ENCODE peak calls at places on chromosome X, in seven cellular contexts. L is SK-N-SH, S is GM12878, J is K562, H is HepG2, U is GM12892, Q is H1. V is an unnamed sample.

GRCh38 chrX:140866446-140866845 is 135.9 kb upstream of the SPANXB1 start:
- DNase-seq in Q (no peak), J (no peak), U (no peak), H (no peak), S (no peak), L (no peak), V (no peak)

GRCh38 chrX:85001344-85001743 is 2.3 kb upstream of the APOOL start:
- DNase-seq in S (no peak), H (no peak), J (no peak), Q (no peak), L (no peak), U (no peak), V (no peak)

GRCh38 chrX:19912-20571 is 261.1 kb upstream of the PLCXD1 start:
- DNase-seq in L (peak), H (peak), J (peak), S (no peak), Q (peak), U (no peak), V (no peak)

GRCh38 chrX:54178100-54178940 is 4.7 kb downstream of the FAM120C start:
- DNase-seq in J (no peak), U (no peak), S (no peak), Q (no peak), L (no peak), H (peak), V (no peak)

GRCh38 chrX:7132335-7133035 is 15.0 kb upstream of the STS start:
- DNase-seq in U (no peak), H (peak), S (no peak), L (no peak), J (peak), Q (no peak), V (no peak)

GRCh38 chrX:12153741-12154140 is 15.5 kb downstream of the FRMPD4 start:
- DNase-seq in L (no peak), H (no peak), Q (no peak), U (no peak), J (no peak), S (no peak), V (no peak)

GRCh38 chrX:150643271-150643670 is 49.9 kb upstream of the MTMR1 start:
- DNase-seq in Q (no peak), L (no peak), H (no peak), J (no peak), U (no peak), S (no peak), V (no peak)

GRCh38 chrX:24491741-24492140 is 26.7 kb downstream of the PDK3 start:
- DNase-seq in Q (no peak), J (no peak), U (no peak), L (no peak), S (no peak), H (peak), V (no peak)

GRCh38 chrX:68090266-68090665 is 343.0 kb downstream of the OPHN1 start:
- DNase-seq in L (no peak), H (no peak), J (no peak), S (no peak), Q (no peak), U (no peak), V (no peak)

GRCh38 chrX:9738146-9738545 is 27.5 kb downstream of the GPR143 start:
- DNase-seq in H (no peak), Q (no peak), L (no peak), U (no peak), J (no peak), S (no peak), V (no peak)

GRCh38 chrX:65697915-65698796 is 30.7 kb downstream of the MSN start:
- DNase-seq in L (no peak), U (peak), S (peak), Q (no peak), H (no peak), J (peak), V (no peak)

GRCh38 chrX:46268429-46268828 is 276.8 kb downstream of the ZNF674 start:
- DNase-seq in U (no peak), S (no peak), J (no peak), Q (no peak), H (peak), L (no peak), V (no peak)

GRCh38 chrX:153401133-153401764 is at the start of gene PNMA6E:
- DNase-seq in L (no peak), J (no peak), H (no peak), S (no peak), Q (no peak), U (no peak), V (no peak)

GRCh38 chrX:40772290-40772689 is 36.9 kb upstream of the MED14 start:
- DNase-seq in L (no peak), H (no peak), J (no peak), S (no peak), U (no peak), Q (no peak), V (no peak)

GRCh38 chrX:22234380-22234779 is 38.3 kb upstream of the CBLL2 start:
- DNase-seq in H (no peak), U (no peak), Q (no peak), L (no peak), S (no peak), J (no peak), V (no peak)

GRCh38 chrX:55056820-55057690 is 17.8 kb upstream of the PAGE2B start:
- DNase-seq in L (no peak), J (no peak), U (no peak), H (no peak), Q (no peak), S (no peak), V (no peak)

GRCh38 chrX:20240201-20240600 is 26.5 kb downstream of the RPS6KA3 start:
- DNase-seq in J (no peak), U (no peak), H (no peak), L (no peak), Q (no peak), S (no peak), V (no peak)

GRCh38 chrX:20233336-20233735 is 33.4 kb downstream of the RPS6KA3 start:
- DNase-seq in H (no peak), S (no peak), L (no peak), J (no peak), U (no peak), Q (no peak), V (no peak)

GRCh38 chrX:20231598-20231997 is 35.1 kb downstream of the RPS6KA3 start:
- DNase-seq in S (no peak), J (no peak), Q (no peak), L (no peak), U (no peak), H (no peak), V (no peak)

GRCh38 chrX:20237864-20238263 is 28.8 kb downstream of the RPS6KA3 start:
- DNase-seq in L (no peak), J (no peak), S (no peak), H (no peak), Q (no peak), U (no peak), V (no peak)

GRCh38 chrX:20235755-20236154 is 31.0 kb downstream of the RPS6KA3 start:
- DNase-seq in L (no peak), J (no peak), H (no peak), S (no peak), Q (no peak), U (no peak), V (no peak)
- TF ChIP-seq TAF1 in L (no peak), J (no peak), H (no peak), S (no peak), Q (no peak), U (no peak), V (no peak)

DNA sequence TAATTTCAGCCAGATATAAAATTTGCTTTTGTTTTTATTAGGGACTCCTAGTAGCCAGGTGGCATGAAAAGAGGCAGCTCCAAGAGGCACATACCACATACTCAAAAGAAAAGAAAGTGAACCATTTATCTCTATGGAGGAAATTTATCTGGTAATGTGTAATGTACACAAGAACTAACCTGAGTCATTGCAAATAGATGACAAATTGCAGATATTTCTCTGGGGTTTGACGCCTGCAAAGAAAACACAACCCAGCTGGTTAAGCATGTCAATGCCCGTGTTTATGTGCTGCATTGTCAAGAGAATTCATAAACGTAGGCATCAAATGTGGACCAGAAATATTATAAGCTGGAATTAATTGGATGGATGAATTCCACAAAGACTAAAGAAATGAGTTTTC is 46.9 kb upstream of the PHKA2 start:
- DNase-seq in L (no peak), S (no peak), U (no peak), H (no peak), Q (no peak), J (no peak), V (no peak)
- TF ChIP-seq POLR2AphosphoS5 in L (no peak), S (no peak), U (no peak), H (no peak), Q (no peak), J (no peak), V (no peak)

DNA sequence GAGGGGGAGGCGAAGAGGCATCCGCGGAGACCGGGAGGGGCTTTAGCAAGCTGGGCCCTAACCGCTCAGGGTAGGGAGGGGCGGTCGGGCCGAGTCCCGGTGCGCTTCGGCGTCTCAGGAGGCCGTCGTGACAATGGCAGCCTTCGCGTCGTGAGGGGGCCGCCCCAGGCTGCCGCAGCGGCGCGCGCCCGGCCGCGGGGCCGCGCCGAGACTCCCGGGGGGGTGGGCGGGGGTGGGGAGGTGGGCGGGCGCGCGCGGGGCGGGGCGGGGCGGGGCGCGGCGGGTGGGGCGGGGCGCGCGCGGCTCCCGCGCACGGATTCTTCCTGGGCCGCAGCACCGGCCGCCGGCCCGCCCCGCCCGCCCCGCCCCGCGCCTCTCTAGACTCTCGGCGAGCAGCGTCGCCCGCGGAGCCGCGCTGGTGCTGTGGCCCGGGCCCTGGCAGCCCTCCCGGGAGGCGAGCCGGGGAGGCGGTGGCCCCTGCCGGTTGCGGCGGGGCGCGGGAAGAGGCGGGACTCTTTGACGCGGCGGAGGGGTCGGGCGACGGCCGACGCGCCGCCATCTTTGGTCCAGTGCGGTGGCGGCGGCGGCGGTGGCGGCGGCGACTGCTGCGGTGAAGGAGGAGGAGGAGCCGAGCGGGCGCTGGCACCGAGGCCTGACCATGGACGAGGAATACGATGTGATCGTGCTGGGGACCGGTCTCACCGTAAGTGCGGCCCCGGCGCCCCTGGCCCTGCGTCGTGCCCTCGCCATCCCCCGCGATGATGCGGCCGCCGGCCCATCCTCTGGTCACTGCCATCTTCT is at the start of gene GDI1:
- DNase-seq in Q (peak), L (peak), H (no peak), S (no peak), U (peak), J (peak), V (peak)
- TF ChIP-seq TAF1 in Q (peak), L (peak), H (peak), S (peak), U (peak), J (peak), V (peak)

GRCh38 chrX:38850807-38851533 is 49.7 kb downstream of the MID1IP1 start:
- DNase-seq in J (no peak), S (no peak), L (no peak), Q (no peak), H (no peak), U (no peak), V (no peak)

GRCh38 chrX:38859602-38860001 is 58.3 kb downstream of the MID1IP1 start:
- DNase-seq in Q (no peak), L (no peak), H (no peak), J (no peak), U (no peak), S (no peak), V (no peak)

GRCh38 chrX:38856670-38857069 is 55.4 kb downstream of the MID1IP1 start:
- DNase-seq in H (no peak), Q (no peak), L (no peak), S (no peak), U (no peak), J (no peak), V (no peak)

GRCh38 chrX:38857736-38858432 is 56.6 kb downstream of the MID1IP1 start:
- DNase-seq in J (no peak), U (no peak), H (no peak), Q (no peak), L (no peak), S (no peak), V (no peak)

DNA sequence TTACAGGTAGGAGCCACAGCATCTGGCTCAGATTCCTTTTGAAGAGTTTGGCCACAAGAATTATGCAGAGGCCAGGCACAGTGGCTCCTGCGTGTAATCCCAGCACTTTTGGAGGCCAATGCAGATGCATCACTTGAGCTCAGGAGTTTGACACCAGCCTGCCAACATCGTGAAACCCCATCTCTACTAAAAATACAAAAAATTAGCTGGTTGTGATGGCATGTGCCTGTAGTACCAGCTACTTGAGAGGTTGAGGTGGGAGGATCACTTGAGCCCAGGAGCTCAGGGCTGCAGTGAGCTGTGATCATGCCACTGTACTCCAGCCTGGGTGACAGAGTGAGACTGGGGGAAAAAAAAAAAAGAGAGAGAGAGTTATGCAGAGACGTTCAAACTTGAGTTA is 53.0 kb downstream of the MID1IP1 start:
- DNase-seq in S (no peak), H (no peak), J (no peak), L (no peak), U (no peak), Q (no peak), V (no peak)
- TF ChIP-seq POLR2AphosphoS5 in S (no peak), H (no peak), J (no peak), L (no peak), U (no peak), Q (no peak), V (no peak)

GRCh38 chrX:107764845-107765608 is 10.6 kb downstream of the TSC22D3 start:
- DNase-seq in U (no peak), S (no peak), H (no peak), L (no peak), Q (no peak), J (no peak), V (no peak)

GRCh38 chrX:107763647-107764046 is 11.9 kb downstream of the TSC22D3 start:
- DNase-seq in L (no peak), J (no peak), U (no peak), H (no peak), S (no peak), Q (no peak), V (no peak)

GRCh38 chrX:107768051-107768450 is 7.5 kb downstream of the TSC22D3 start:
- DNase-seq in J (no peak), S (no peak), H (no peak), L (no peak), Q (no peak), U (no peak), V (no peak)

GRCh38 chrX:107769581-107770317 is 5.8 kb downstream of the TSC22D3 start:
- DNase-seq in L (no peak), H (no peak), J (no peak), S (no peak), Q (no peak), U (no peak), V (no peak)

DNA sequence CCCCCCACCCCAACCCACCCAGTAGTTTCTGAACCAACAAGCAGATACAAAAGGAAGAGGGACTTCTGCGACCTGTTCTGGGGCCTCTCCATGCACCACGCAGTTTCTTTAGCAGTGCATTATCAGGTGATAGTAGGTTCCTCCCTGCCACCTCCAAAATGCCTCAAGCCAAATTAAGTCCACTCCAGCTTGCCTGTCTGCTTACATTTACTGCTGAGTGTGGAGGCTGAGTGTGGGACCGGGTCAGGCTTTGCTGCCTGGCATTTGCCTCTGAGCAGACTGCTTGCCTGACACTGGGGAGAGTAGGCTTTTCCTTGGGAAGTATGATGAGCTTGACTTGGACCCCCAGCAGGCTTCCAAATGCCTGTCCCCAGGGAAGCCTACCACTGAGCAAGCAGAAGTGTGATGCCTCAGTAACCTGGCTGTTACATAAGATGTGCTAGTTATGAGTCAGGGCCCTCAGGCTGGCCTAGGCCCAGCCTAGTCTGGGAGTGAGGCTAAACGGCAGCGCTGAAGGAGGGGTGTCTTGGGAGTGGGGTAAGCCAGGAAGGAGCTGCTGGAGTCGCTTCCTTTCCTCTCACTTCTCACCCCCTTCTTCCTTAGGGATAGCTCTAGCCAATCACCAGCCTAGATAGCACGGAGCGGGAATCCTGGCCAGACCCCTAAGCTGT is 9.0 kb downstream of the TSC22D3 start:
- DNase-seq in L (no peak), U (no peak), Q (no peak), H (no peak), S (no peak), J (no peak), V (no peak)
- TF ChIP-seq TAF1 in L (no peak), U (no peak), Q (no peak), H (no peak), S (no peak), J (no peak), V (no peak)

DNA sequence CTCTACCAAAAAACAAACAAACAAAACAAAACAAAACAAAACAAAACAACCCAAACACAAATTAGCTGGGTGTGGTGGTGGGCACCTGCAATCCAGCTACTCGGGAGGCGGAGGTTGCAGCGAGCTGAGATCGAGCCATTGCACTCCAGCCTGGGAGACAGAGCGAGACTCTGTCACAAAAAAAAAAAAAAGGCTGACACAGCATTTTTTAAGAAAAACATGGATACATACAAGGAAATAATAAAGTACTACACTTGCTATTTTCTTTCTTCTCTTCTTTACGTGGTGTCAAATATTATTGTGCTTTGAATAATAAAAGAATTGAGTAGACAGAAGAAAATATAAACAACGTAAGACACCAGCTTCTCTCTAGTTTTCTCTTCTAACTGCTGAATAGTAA is 73.9 kb downstream of the TEX11 start:
- DNase-seq in Q (no peak), S (no peak), U (no peak), J (no peak), L (no peak), H (no peak), V (no peak)
- TF ChIP-seq POLR2AphosphoS5 in Q (no peak), S (no peak), U (no peak), J (no peak), L (no peak), H (no peak), V (no peak)

V was measured in GM12891.